ENCODE peak calls at places on chromosome 9, in ten cellular contexts. X is colonic mucosa; N is stomach; D is IMR-90; M is heart right ventricle; C is DND-41; H is tibial artery; T is mammary epithelial cell; V is naive thymus-derived CD4-positive, alpha-beta T cell; B is hepatocyte. P is an unnamed sample.
A peak's percentile ranks its signal among the peaks of the same experiment; 100 is the strongest.

GRCh38 chr9:14031015-14031414 is 282.9 kb downstream of the NFIB start:
- DNase-seq in X (no peak), N (no peak), D (peak; percentile 18), M (peak; percentile 18), C (no peak), H (peak; percentile 34), T (no peak), V (no peak), B (peak; percentile 72), P (no peak)

GRCh38 chr9:93276973-93277372 is 93.0 kb downstream of the WNK2 start:
- DNase-seq in X (peak; percentile 17), N (peak; percentile 17), D (no peak), M (no peak), C (no peak), H (no peak), T (no peak), V (no peak), B (no peak), P (no peak)

GRCh38 chr9:107465467-107466451 is 23.8 kb downstream of the KLF4 start:
- DNase-seq in X (peak; percentile 75), N (peak; percentile 70), D (peak; percentile 33), M (peak; percentile 80), C (no peak), H (peak; percentile 78), T (peak; percentile 50), V (no peak), B (peak; percentile 90), P (no peak)

GRCh38 chr9:84670106-84670800 is 724 bp downstream of the NTRK2 start:
- DNase-seq in X (no peak), N (no peak), D (no peak), M (peak; percentile 25), C (no peak), H (peak; percentile 37), T (no peak), V (no peak), B (peak; percentile 26), P (no peak)

GRCh38 chr9:71626395-71626794 is 141.9 kb downstream of the CEMIP2 start:
- DNase-seq in X (no peak), N (no peak), D (no peak), M (no peak), C (no peak), H (no peak), T (peak; percentile 82), V (no peak), B (no peak), P (no peak)

GRCh38 chr9:134606951-134607733 is 34.5 kb upstream of the COL5A1 start:
- DNase-seq in X (peak; percentile 2), N (peak; percentile 18), D (no peak), M (no peak), C (peak; percentile 28), H (no peak), T (no peak), V (no peak), B (no peak), P (no peak)

GRCh38 chr9:20494035-20494434 is 128.3 kb downstream of the MLLT3 start:
- DNase-seq in X (no peak), N (no peak), D (no peak), M (no peak), C (no peak), H (no peak), T (no peak), V (no peak), B (no peak), P (no peak)

GRCh38 chr9:126564128-126564527 is 49.6 kb upstream of the LMX1B start:
- DNase-seq in X (peak; percentile 20), N (no peak), D (no peak), M (no peak), C (no peak), H (no peak), T (no peak), V (no peak), B (no peak), P (no peak)

GRCh38 chr9:127742435-127743088 is 7.5 kb upstream of the TOR2A start:
- DNase-seq in X (no peak), N (peak; percentile 32), D (peak; percentile 62), M (no peak), C (no peak), H (no peak), T (peak; percentile 27), V (no peak), B (peak; percentile 68), P (no peak)

GRCh38 chr9:101586651-101587050 is 8.1 kb downstream of the PPP3R2 start:
- DNase-seq in X (no peak), N (no peak), D (no peak), M (no peak), C (no peak), H (no peak), T (no peak), V (no peak), B (no peak), P (no peak)

DNA sequence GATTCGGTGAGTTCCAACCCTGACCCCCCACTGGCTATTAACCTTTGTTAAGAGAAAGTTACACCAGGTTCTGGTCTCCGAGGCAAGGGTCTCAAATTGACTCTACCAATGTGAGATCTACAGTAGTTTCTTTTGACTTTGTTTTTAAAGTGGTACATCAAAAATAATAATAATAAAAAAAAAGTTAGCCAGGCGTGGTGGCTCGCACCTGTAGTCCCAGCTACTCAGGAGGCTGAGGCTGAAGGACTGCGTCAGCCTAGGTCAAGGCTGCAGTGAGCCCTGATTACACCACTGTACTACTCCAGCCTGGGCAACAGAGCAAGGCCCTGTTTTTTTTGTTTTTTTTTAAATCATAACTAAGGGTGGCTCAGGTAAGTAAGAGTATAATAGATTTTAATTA is 1.0 kb upstream of the KLF9 start:
- DNase-seq in X (no peak), N (no peak), D (no peak), M (no peak), C (no peak), H (no peak), T (no peak), V (no peak), B (no peak), P (no peak)
- H3K4me3 ChIP-seq in X (no peak overlapping the region), N (peak overlapping the region; percentile 65), D (no peak overlapping the region), M (peak overlapping the region; percentile 99), C (no peak overlapping the region), H (peak overlapping the region; percentile 94), T (no peak overlapping the region), V (no peak overlapping the region), B (no peak overlapping the region), P (no peak overlapping the region)

GRCh38 chr9:124272979-124273378 is 15.2 kb downstream of the NEK6 start:
- DNase-seq in X (no peak), N (no peak), D (no peak), M (no peak), C (no peak), H (no peak), T (no peak), V (no peak), B (no peak), P (no peak)
- H3K4me1 ChIP-seq in X (peaks cover 29% of the 10 kb centered on the region), N (peaks cover 54% of the 10 kb centered on the region), D (peaks cover 59% of the 10 kb centered on the region), M (peaks cover 37% of the 10 kb centered on the region), C (no peaks in the 10 kb centered on the region), H (peaks cover 8% of the 10 kb centered on the region), T (peaks cover 31% of the 10 kb centered on the region), V (no peaks in the 10 kb centered on the region), B (peaks cover 4% of the 10 kb centered on the region), P (no peaks in the 10 kb centered on the region)

GRCh38 chr9:38391278-38392118 is 1.0 kb upstream of the ALDH1B1 start:
- DNase-seq in X (no peak), N (no peak), D (no peak), M (no peak), C (no peak), H (no peak), T (no peak), V (no peak), B (no peak), P (no peak)
- H3K27ac ChIP-seq in X (no peak overlapping the region), N (peak overlapping the region; percentile 94), D (no peak overlapping the region), M (no peak overlapping the region), C (no peak overlapping the region), H (peak overlapping the region; percentile 97), T (no peak overlapping the region), V (no peak overlapping the region), B (no peak overlapping the region), P (peak overlapping the region; percentile 79)

GRCh38 chr9:91425270-91425669 is 1.6 kb upstream of the NFIL3 start:
- DNase-seq in X (no peak), N (no peak), D (no peak), M (no peak), C (no peak), H (no peak), T (no peak), V (no peak), B (no peak), P (no peak)
- H3K4me3 ChIP-seq in X (peak overlapping the region; percentile 63), N (peak overlapping the region; percentile 74), D (no peak overlapping the region), M (peak overlapping the region; percentile 80), C (no peak overlapping the region), H (peak overlapping the region; percentile 93), T (no peak overlapping the region), V (peak overlapping the region; percentile 63), B (peak overlapping the region; percentile 89), P (peak overlapping the region; percentile 50)

DNA sequence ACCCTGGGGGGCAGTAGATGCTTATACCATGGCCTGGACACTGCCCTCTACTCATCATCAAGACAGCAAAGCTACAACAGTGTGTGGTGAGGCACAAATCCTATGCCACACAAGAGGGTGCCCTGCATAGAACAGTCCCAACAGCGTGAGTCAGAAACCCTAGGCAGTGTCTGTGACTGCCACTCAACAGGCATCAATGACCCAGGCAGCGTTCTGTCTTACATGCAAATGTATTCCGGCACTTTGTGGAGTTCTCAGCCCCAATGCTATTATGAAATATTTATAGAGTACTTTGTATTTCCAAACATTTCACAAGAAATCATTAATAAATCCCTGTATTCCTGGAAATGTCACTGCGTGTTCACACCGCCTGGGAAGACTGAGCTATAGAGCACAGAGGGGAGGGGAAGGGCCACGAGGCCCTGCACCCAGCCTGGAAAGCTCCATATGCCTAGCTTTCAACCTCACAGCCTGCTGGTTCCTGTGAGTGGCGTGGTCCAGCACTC is 77.7 kb downstream of the NIPSNAP3B start:
- DNase-seq in X (no peak), N (no peak), D (no peak), M (no peak), C (no peak), H (no peak), T (no peak), V (no peak), B (no peak), P (no peak)
- H3K4me1 ChIP-seq in X (no peaks in the 10 kb centered on the region), N (no peaks in the 10 kb centered on the region), D (no peaks in the 10 kb centered on the region), M (peaks cover 8% of the 10 kb centered on the region), C (peaks cover 4% of the 10 kb centered on the region), H (no peaks in the 10 kb centered on the region), T (no peaks in the 10 kb centered on the region), V (no peaks in the 10 kb centered on the region), B (peaks cover 8% of the 10 kb centered on the region), P (no peaks in the 10 kb centered on the region)

GRCh38 chr9:90967171-90967570 is 165.6 kb downstream of the SYK start:
- DNase-seq in X (no peak), N (no peak), D (no peak), M (no peak), C (no peak), H (no peak), T (no peak), V (no peak), B (no peak), P (no peak)

GRCh38 chr9:90966475-90967150 is 165.0 kb downstream of the SYK start:
- DNase-seq in X (no peak), N (no peak), D (peak; percentile 49), M (no peak), C (no peak), H (no peak), T (peak; percentile 63), V (no peak), B (no peak), P (no peak)

GRCh38 chr9:90965141-90965910 is 163.7 kb downstream of the SYK start:
- DNase-seq in X (no peak), N (no peak), D (no peak), M (no peak), C (no peak), H (no peak), T (no peak), V (no peak), B (no peak), P (no peak)

GRCh38 chr9:90964101-90965020 is 162.7 kb downstream of the SYK start:
- DNase-seq in X (peak; percentile 58), N (peak; percentile 61), D (no peak), M (no peak), C (no peak), H (no peak), T (no peak), V (no peak), B (peak; percentile 47), P (no peak)

GRCh38 chr9:90965911-90966290 is 164.3 kb downstream of the SYK start:
- DNase-seq in X (no peak), N (no peak), D (no peak), M (no peak), C (no peak), H (no peak), T (no peak), V (no peak), B (no peak), P (no peak)
- H3K27ac ChIP-seq in X (no peak overlapping the region), N (no peak overlapping the region), D (no peak overlapping the region), M (no peak overlapping the region), C (no peak overlapping the region), H (peak overlapping the region; percentile 63), T (no peak overlapping the region), V (no peak overlapping the region), B (peak overlapping the region; percentile 68), P (peak overlapping the region; percentile 22)